ENCODE peak calls at places on chromosomes 4 and X, in eight cellular contexts. One of them, this sample, is unnamed.

GRCh38 chrX:64169988-64170387 is 35.5 kb downstream of the AMER1 start:
- DNase-seq in A549: no peak
- DNase-seq in Calu3: no peak
- DNase-seq in HFFc6: no peak
- DNase-seq in B cell: no peak
- DNase-seq in foreskin keratinocyte: no peak
- DNase-seq in AG09319: no peak
- DNase-seq in kidney epithelial cell: no peak
- DNase-seq in this sample: no peak

GRCh38 chr4:173346074-173346473 is 11.9 kb upstream of the HMGB2 start:
- DNase-seq in A549: no peak
- DNase-seq in Calu3: no peak
- DNase-seq in HFFc6: peak
- DNase-seq in B cell: no peak
- DNase-seq in foreskin keratinocyte: peak
- DNase-seq in AG09319: no peak
- DNase-seq in kidney epithelial cell: no peak
- DNase-seq in this sample: no peak

GRCh38 chr4:10115271-10115656 is 1.3 kb downstream of the WDR1 start:
- DNase-seq in A549: no peak
- DNase-seq in Calu3: no peak
- DNase-seq in HFFc6: peak
- DNase-seq in B cell: no peak
- DNase-seq in foreskin keratinocyte: no peak
- DNase-seq in AG09319: no peak
- DNase-seq in kidney epithelial cell: no peak
- DNase-seq in this sample: no peak

GRCh38 chrX:9396930-9397329 is 67.9 kb upstream of the TBL1X start:
- DNase-seq in A549: no peak
- DNase-seq in Calu3: peak
- DNase-seq in HFFc6: no peak
- DNase-seq in B cell: no peak
- DNase-seq in foreskin keratinocyte: no peak
- DNase-seq in AG09319: no peak
- DNase-seq in kidney epithelial cell: peak
- DNase-seq in this sample: no peak

GRCh38 chr4:151745727-151746231 is 15.0 kb downstream of the GATB start:
- DNase-seq in A549: no peak
- DNase-seq in Calu3: no peak
- DNase-seq in HFFc6: no peak
- DNase-seq in B cell: no peak
- DNase-seq in foreskin keratinocyte: no peak
- DNase-seq in AG09319: no peak
- DNase-seq in kidney epithelial cell: no peak
- DNase-seq in this sample: no peak

GRCh38 chr4:82599336-82599735 is 37.5 kb upstream of the TMEM150C start:
- DNase-seq in A549: no peak
- DNase-seq in Calu3: no peak
- DNase-seq in HFFc6: no peak
- DNase-seq in B cell: no peak
- DNase-seq in foreskin keratinocyte: no peak
- DNase-seq in AG09319: no peak
- DNase-seq in kidney epithelial cell: no peak
- DNase-seq in this sample: no peak

GRCh38 chr4:91924625-91925024 is 379.1 kb upstream of the GRID2 start:
- DNase-seq in A549: no peak
- DNase-seq in Calu3: no peak
- DNase-seq in HFFc6: no peak
- DNase-seq in B cell: no peak
- DNase-seq in foreskin keratinocyte: no peak
- DNase-seq in AG09319: no peak
- DNase-seq in kidney epithelial cell: no peak
- DNase-seq in this sample: peak

GRCh38 chr4:172270421-172270820 is 457.2 kb downstream of the GALNTL6 start:
- DNase-seq in A549: no peak
- DNase-seq in Calu3: no peak
- DNase-seq in HFFc6: no peak
- DNase-seq in B cell: no peak
- DNase-seq in foreskin keratinocyte: peak
- DNase-seq in AG09319: no peak
- DNase-seq in kidney epithelial cell: peak
- DNase-seq in this sample: no peak

GRCh38 chrX:10110984-10111363 is 45.8 kb upstream of the CLCN4 start:
- DNase-seq in A549: no peak
- DNase-seq in Calu3: no peak
- DNase-seq in HFFc6: no peak
- DNase-seq in B cell: peak
- DNase-seq in foreskin keratinocyte: no peak
- DNase-seq in AG09319: no peak
- DNase-seq in kidney epithelial cell: no peak
- DNase-seq in this sample: no peak

GRCh38 chrX:99301990-99302389 is 1108.1 kb downstream of the PCDH19 start:
- DNase-seq in A549: no peak
- DNase-seq in Calu3: no peak
- DNase-seq in HFFc6: no peak
- DNase-seq in B cell: no peak
- DNase-seq in foreskin keratinocyte: peak
- DNase-seq in AG09319: no peak
- DNase-seq in kidney epithelial cell: no peak
- DNase-seq in this sample: no peak

GRCh38 chr4:42357325-42357724 is 40.0 kb upstream of the SHISA3 start:
- DNase-seq in A549: no peak
- DNase-seq in Calu3: no peak
- DNase-seq in HFFc6: no peak
- DNase-seq in B cell: no peak
- DNase-seq in foreskin keratinocyte: no peak
- DNase-seq in AG09319: no peak
- DNase-seq in kidney epithelial cell: no peak
- DNase-seq in this sample: no peak

GRCh38 chrX:10897768-10898167 is 213.4 kb upstream of the HCCS start:
- DNase-seq in A549: no peak
- DNase-seq in Calu3: no peak
- DNase-seq in HFFc6: no peak
- DNase-seq in B cell: no peak
- DNase-seq in foreskin keratinocyte: no peak
- DNase-seq in AG09319: no peak
- DNase-seq in kidney epithelial cell: no peak
- DNase-seq in this sample: peak

GRCh38 chr4:27861381-27861787 is 1000.7 kb downstream of the STIM2 start:
- DNase-seq in A549: no peak
- DNase-seq in Calu3: peak
- DNase-seq in HFFc6: peak
- DNase-seq in B cell: no peak
- DNase-seq in foreskin keratinocyte: peak
- DNase-seq in AG09319: no peak
- DNase-seq in kidney epithelial cell: no peak
- DNase-seq in this sample: no peak

GRCh38 chr4:86942185-86942666 is 7.4 kb downstream of the AFF1 start:
- DNase-seq in A549: peak
- DNase-seq in Calu3: no peak
- DNase-seq in HFFc6: peak
- DNase-seq in B cell: no peak
- DNase-seq in foreskin keratinocyte: no peak
- DNase-seq in AG09319: no peak
- DNase-seq in kidney epithelial cell: no peak
- DNase-seq in this sample: no peak

GRCh38 chr4:16472537-16472936 is 246.3 kb upstream of the TAPT1 start:
- DNase-seq in A549: no peak
- DNase-seq in Calu3: no peak
- DNase-seq in HFFc6: no peak
- DNase-seq in B cell: no peak
- DNase-seq in foreskin keratinocyte: peak
- DNase-seq in AG09319: no peak
- DNase-seq in kidney epithelial cell: no peak
- DNase-seq in this sample: no peak

GRCh38 chrX:134572816-134573682 is 85.2 kb downstream of the PLAC1 start:
- DNase-seq in A549: peak
- DNase-seq in Calu3: no peak
- DNase-seq in HFFc6: peak
- DNase-seq in B cell: no peak
- DNase-seq in foreskin keratinocyte: peak
- DNase-seq in AG09319: no peak
- DNase-seq in kidney epithelial cell: no peak
- DNase-seq in this sample: no peak

GRCh38 chr4:67928547-67928946 is 34.7 kb downstream of the TMPRSS11A start:
- DNase-seq in A549: no peak
- DNase-seq in Calu3: no peak
- DNase-seq in HFFc6: no peak
- DNase-seq in B cell: no peak
- DNase-seq in foreskin keratinocyte: peak
- DNase-seq in AG09319: no peak
- DNase-seq in kidney epithelial cell: no peak
- DNase-seq in this sample: no peak

GRCh38 chr4:121679267-121679666 is 17.5 kb downstream of the ANXA5 start:
- DNase-seq in A549: no peak
- DNase-seq in Calu3: no peak
- DNase-seq in HFFc6: no peak
- DNase-seq in B cell: no peak
- DNase-seq in foreskin keratinocyte: no peak
- DNase-seq in AG09319: no peak
- DNase-seq in kidney epithelial cell: peak
- DNase-seq in this sample: no peak

GRCh38 chr4:84879651-84880200 is 86.8 kb downstream of the WDFY3 start:
- DNase-seq in A549: no peak
- DNase-seq in Calu3: no peak
- DNase-seq in HFFc6: peak
- DNase-seq in B cell: no peak
- DNase-seq in foreskin keratinocyte: peak
- DNase-seq in AG09319: no peak
- DNase-seq in kidney epithelial cell: no peak
- DNase-seq in this sample: no peak

GRCh38 chr4:2241410-2242353 is at the start of the genes HAUS3 and POLN:
- DNase-seq in A549: peak
- DNase-seq in Calu3: peak
- DNase-seq in HFFc6: peak
- DNase-seq in B cell: peak
- DNase-seq in foreskin keratinocyte: peak
- DNase-seq in AG09319: peak
- DNase-seq in kidney epithelial cell: peak
- DNase-seq in this sample: peak
- TF ChIP-seq CTCF in A549: no peak
- TF ChIP-seq CTCF in Calu3: no peak
- TF ChIP-seq CTCF in HFFc6: no peak
- TF ChIP-seq CTCF in B cell: peak
- TF ChIP-seq CTCF in foreskin keratinocyte: peak
- TF ChIP-seq CTCF in AG09319: no peak
- TF ChIP-seq CTCF in kidney epithelial cell: no peak
- TF ChIP-seq CTCF in this sample: peak

DNA sequence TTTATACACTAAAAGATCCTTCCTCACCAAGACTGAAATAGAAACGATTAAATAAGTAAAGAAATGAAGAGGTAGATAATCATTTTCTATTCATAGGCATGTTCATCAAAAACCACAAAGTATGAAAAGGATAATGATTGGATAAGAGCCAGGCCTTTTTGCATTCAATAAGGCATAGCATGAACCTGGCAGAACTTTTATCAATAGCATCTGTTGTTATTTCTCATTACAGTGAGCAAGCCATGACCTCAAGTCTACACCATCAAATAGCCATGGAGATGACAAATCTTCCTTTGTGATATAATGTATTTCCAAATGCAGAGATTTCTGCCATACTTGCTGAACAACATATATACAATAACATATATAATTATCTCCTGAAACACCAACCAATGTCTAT is 206.0 kb upstream of the SLC7A11 start:
- DNase-seq in A549: no peak
- DNase-seq in Calu3: no peak
- DNase-seq in HFFc6: no peak
- DNase-seq in B cell: no peak
- DNase-seq in foreskin keratinocyte: no peak
- DNase-seq in AG09319: no peak
- DNase-seq in kidney epithelial cell: no peak
- DNase-seq in this sample: no peak
- TF ChIP-seq CTCF in A549: no peak
- TF ChIP-seq CTCF in Calu3: no peak
- TF ChIP-seq CTCF in HFFc6: no peak
- TF ChIP-seq CTCF in B cell: no peak
- TF ChIP-seq CTCF in foreskin keratinocyte: no peak
- TF ChIP-seq CTCF in AG09319: no peak
- TF ChIP-seq CTCF in kidney epithelial cell: no peak
- TF ChIP-seq CTCF in this sample: no peak

DNA sequence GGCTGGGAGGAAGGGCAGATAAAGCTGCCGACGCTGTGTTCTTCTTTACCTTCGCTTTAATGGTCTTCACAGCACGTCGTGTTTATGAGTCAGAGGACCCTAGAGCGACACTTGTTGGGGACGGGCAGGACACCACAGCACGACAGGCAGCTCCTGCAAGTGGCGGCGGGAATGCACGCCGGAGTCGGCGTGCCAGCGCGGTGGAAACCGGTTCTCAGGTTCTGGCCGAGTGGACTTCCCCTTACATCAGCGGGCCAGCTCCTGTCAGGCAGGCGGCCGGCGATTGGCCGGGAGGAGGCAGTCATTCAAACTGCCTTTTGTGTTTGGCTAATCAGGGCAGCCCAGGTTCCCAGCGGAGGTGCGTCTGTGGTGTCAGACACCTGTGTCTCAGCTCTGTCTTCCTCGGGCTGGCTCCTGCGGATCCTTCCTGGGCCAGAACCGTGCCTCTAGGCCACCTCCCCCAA is 150.9 kb downstream of the SHROOM3 start:
- DNase-seq in A549: peak
- DNase-seq in Calu3: peak
- DNase-seq in HFFc6: no peak
- DNase-seq in B cell: no peak
- DNase-seq in foreskin keratinocyte: peak
- DNase-seq in AG09319: no peak
- DNase-seq in kidney epithelial cell: no peak
- DNase-seq in this sample: peak
- TF ChIP-seq CTCF in A549: no peak
- TF ChIP-seq CTCF in Calu3: no peak
- TF ChIP-seq CTCF in HFFc6: no peak
- TF ChIP-seq CTCF in B cell: no peak
- TF ChIP-seq CTCF in foreskin keratinocyte: peak
- TF ChIP-seq CTCF in AG09319: no peak
- TF ChIP-seq CTCF in kidney epithelial cell: peak
- TF ChIP-seq CTCF in this sample: peak

DNA sequence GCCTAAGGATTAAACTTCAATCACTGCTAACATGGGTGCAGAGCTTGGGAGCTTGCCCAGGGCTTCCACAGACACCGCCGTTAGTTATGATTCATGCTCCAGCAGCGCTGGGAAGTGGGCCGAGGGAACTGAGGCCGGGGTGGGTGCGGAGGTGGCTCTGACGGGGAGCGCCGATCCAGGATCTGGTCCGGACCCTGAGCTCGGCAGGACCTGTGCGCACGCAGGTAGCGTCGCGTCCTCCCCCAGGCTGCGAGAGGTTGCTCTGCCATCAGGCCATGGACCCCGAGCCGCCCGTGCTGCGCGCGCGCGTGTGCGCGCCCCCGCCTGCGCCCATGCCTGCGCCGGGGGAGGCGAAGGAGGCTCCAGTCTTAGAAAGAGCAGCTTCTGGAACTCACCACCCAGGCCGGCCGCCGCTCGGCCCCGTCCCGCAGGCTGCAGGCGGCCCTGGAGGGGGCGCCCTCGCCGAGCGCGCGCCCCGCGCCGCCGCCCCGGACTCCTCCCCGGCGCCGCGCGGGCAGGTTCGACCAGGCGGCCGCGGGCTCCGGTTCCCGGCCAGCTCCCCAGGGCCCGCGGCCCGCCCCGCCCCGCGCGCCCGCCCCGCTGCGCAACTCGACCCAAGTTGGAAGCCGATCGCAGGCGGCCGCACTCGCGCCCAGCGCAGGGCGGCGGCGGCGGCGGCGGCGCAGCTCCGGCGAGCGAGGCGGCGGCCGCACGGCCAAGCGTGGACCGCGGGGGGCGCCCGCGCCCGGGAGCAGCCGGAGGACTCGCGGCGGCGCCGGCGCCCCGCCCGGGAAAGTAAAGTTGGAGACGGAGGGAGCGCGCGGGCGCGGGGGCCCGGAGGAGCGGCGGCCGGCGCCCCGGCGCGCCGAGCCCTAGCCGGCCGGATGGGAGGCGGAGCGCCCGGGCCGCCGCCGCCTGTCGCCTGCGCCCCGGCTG is 646 bp upstream of the ADRA2C start:
- DNase-seq in A549: peak
- DNase-seq in Calu3: peak
- DNase-seq in HFFc6: peak
- DNase-seq in B cell: no peak
- DNase-seq in foreskin keratinocyte: peak
- DNase-seq in AG09319: no peak
- DNase-seq in kidney epithelial cell: no peak
- DNase-seq in this sample: no peak
- TF ChIP-seq CTCF in A549: peak
- TF ChIP-seq CTCF in Calu3: peak
- TF ChIP-seq CTCF in HFFc6: no peak
- TF ChIP-seq CTCF in B cell: no peak
- TF ChIP-seq CTCF in foreskin keratinocyte: peak
- TF ChIP-seq CTCF in AG09319: no peak
- TF ChIP-seq CTCF in kidney epithelial cell: no peak
- TF ChIP-seq CTCF in this sample: peak

This sample was measured in chondrocyte.